ENCODE peak calls at places on chromosomes 11 and 22, in ten cellular contexts. D is anterior cingulate cortex; W is LHCN-M2; E is AG10803; C is T47D; Q is skeletal muscle cell; A is A549; K is fibroblast of the conjunctiva; I is stimulated activated CD4-positive, alpha-beta T cell treated with anti-CD3 and anti-CD28 coated beads, Interleukin-2, amount 100 ng/mL, for 24 hours; Z is T-helper 2 cell. Y is an unnamed sample.

GRCh38 chr11:120056301-120057027 is 81.4 kb downstream of the TRIM29 start:
- DNase-seq in Z (no peak), C (no peak), E (no peak), K (no peak), W (no peak), A (no peak), Q (no peak), D (no peak), I (no peak), Y (no peak)

GRCh38 chr11:64353101-64353738 is 5.7 kb upstream of the RPS6KA4 start:
- DNase-seq in A (no peak), Q (no peak), W (peak), Z (no peak), C (no peak), I (no peak), D (no peak), K (no peak), E (no peak), Y (peak)

GRCh38 chr11:13761712-13762111 is 93.2 kb downstream of the FAR1 start:
- DNase-seq in W (no peak), I (no peak), Q (no peak), C (no peak), Z (no peak), D (no peak), A (no peak), K (no peak), E (peak), Y (no peak)

GRCh38 chr11:77039491-77040400 is 5.5 kb downstream of the B3GNT6 start:
- DNase-seq in I (peak), A (no peak), D (no peak), K (no peak), Z (no peak), Q (no peak), E (peak), W (peak), C (no peak), Y (peak)

GRCh38 chr11:65680192-65680743 is 17.6 kb upstream of the RELA start:
- DNase-seq in C (no peak), A (no peak), I (no peak), D (no peak), W (no peak), Z (no peak), Q (no peak), E (no peak), K (no peak), Y (no peak)

GRCh38 chr11:19868281-19868821 is 155.7 kb downstream of the NAV2 start:
- DNase-seq in A (no peak), C (no peak), W (peak), E (peak), I (no peak), K (peak), Q (peak), Z (no peak), D (no peak), Y (peak)

GRCh38 chr22:47553436-47553835 is 791.0 kb downstream of the TBC1D22A start:
- DNase-seq in Q (no peak), I (no peak), D (no peak), C (no peak), E (no peak), Z (no peak), W (no peak), K (no peak), A (no peak), Y (no peak)

GRCh38 chr11:67820079-67820478 is 145.7 kb upstream of the ALDH3B2 start:
- DNase-seq in E (no peak), W (no peak), Z (no peak), K (no peak), Q (no peak), C (no peak), A (no peak), I (no peak), D (no peak), Y (no peak)

GRCh38 chr11:73249858-73250773 is 22.0 kb upstream of the P2RY6 start:
- DNase-seq in A (no peak), Q (no peak), E (no peak), D (no peak), Z (no peak), W (no peak), C (no peak), K (no peak), I (no peak), Y (no peak)

GRCh38 chr22:30433227-30433626 is 7.7 kb downstream of the MTFP1 start:
- DNase-seq in D (no peak), A (no peak), C (no peak), Z (no peak), I (no peak), E (no peak), W (no peak), Q (no peak), K (no peak), Y (no peak)

GRCh38 chr11:45685976-45686375 is 20.6 kb upstream of the CHST1 start:
- DNase-seq in C (no peak), Q (no peak), K (no peak), W (no peak), D (no peak), A (no peak), E (no peak), I (no peak), Z (no peak), Y (no peak)

GRCh38 chr11:86743223-86744118 is 56.9 kb upstream of the PRSS23 start:
- DNase-seq in Q (peak), K (peak), C (no peak), E (peak), I (peak), W (peak), Z (no peak), A (peak), D (no peak), Y (peak)

GRCh38 chr11:129012880-129013279 is 70.2 kb upstream of the TP53AIP1 start:
- DNase-seq in C (no peak), A (no peak), W (no peak), I (no peak), E (no peak), K (no peak), Z (no peak), D (no peak), Q (no peak), Y (no peak)

GRCh38 chr11:10623797-10624761 is 55.6 kb upstream of the LYVE1 start:
- DNase-seq in Q (no peak), E (no peak), K (no peak), A (peak), I (peak), Z (no peak), C (no peak), D (no peak), W (no peak), Y (peak)

GRCh38 chr11:62182147-62182869 is 7.7 kb upstream of the SCGB1D1 start:
- DNase-seq in D (no peak), A (no peak), E (no peak), Q (no peak), Z (no peak), K (no peak), W (no peak), I (no peak), C (no peak), Y (no peak)

Y was measured in BE2C.